ENCODE peak calls at places on chromosome 6, in eight cellular contexts. D is CD14-positive monocyte; Y is AG04450; H is NCI-H774; B is stomach; U is neuronal stem cell; X is neural crest cell; E is activated T-cell treated with anti-CD3 and anti-CD28 coated beads, Interleukin-2, amount 50 U/mL, for 1 hour. J is an unnamed sample.

GRCh38 chr6:3865463-3865862 is 16.3 kb downstream of the FAM50B start:
- DNase-seq in E (no peak), Y (no peak), H (no peak), X (no peak), B (no peak), D (no peak), U (no peak), J (no peak)

GRCh38 chr6:160431791-160432404 is 83.7 kb downstream of the SLC22A3 start:
- DNase-seq in U (no peak), H (no peak), Y (no peak), B (no peak), E (no peak), X (no peak), D (no peak), J (no peak)

GRCh38 chr6:130600880-130601341 is 226.3 kb upstream of the SMLR1 start:
- DNase-seq in U (no peak), E (no peak), H (no peak), B (no peak), D (no peak), Y (peak), X (no peak), J (no peak)

GRCh38 chr6:155224031-155224451 is 39.8 kb upstream of the CLDN20 start:
- DNase-seq in Y (peak), H (no peak), U (no peak), B (no peak), D (peak), E (no peak), X (no peak), J (no peak)

GRCh38 chr6:104118274-104118673 is 741.4 kb downstream of the HACE1 start:
- DNase-seq in X (no peak), B (no peak), E (no peak), Y (no peak), D (no peak), U (no peak), H (no peak), J (no peak)

GRCh38 chr6:13988908-13989307 is 64.2 kb downstream of the RNF182 start:
- DNase-seq in X (no peak), Y (no peak), E (no peak), B (no peak), U (no peak), D (no peak), H (no peak), J (no peak)

GRCh38 chr6:56022678-56023077 is 147.3 kb upstream of the BMP5 start:
- DNase-seq in B (no peak), X (no peak), E (no peak), U (no peak), Y (no peak), D (no peak), H (no peak), J (no peak)

GRCh38 chr6:43216200-43216599 is 13.1 kb downstream of the DNPH1 start:
- DNase-seq in E (no peak), D (no peak), H (no peak), X (no peak), Y (no peak), U (no peak), B (no peak), J (no peak)

GRCh38 chr6:47169785-47170685 is 127.9 kb upstream of the ADGRF1 start:
- DNase-seq in E (no peak), D (no peak), B (no peak), X (no peak), H (no peak), U (no peak), Y (no peak), J (no peak)

GRCh38 chr6:19906161-19906560 is 69.0 kb downstream of the ID4 start:
- DNase-seq in H (no peak), D (no peak), U (no peak), Y (no peak), E (no peak), X (no peak), B (no peak), J (no peak)

GRCh38 chr6:28880894-28881780 is 42.6 kb downstream of the TRIM27 start:
- DNase-seq in H (peak), D (no peak), U (peak), Y (peak), B (peak), X (peak), E (peak), J (peak)

GRCh38 chr6:170265655-170266054 is 25.2 kb downstream of the DLL1 start:
- DNase-seq in X (no peak), E (no peak), H (peak), D (no peak), B (peak), U (no peak), Y (no peak), J (no peak)

GRCh38 chr6:139582956-139583355 is 208.5 kb upstream of the CITED2 start:
- DNase-seq in X (no peak), Y (no peak), E (no peak), D (no peak), B (no peak), U (no peak), H (no peak), J (no peak)

GRCh38 chr6:31578461-31579118 is 3.2 kb downstream of the TNF start:
- DNase-seq in E (no peak), X (no peak), D (no peak), B (no peak), U (no peak), Y (no peak), H (no peak), J (no peak)

J was measured in DMS79 treated with DMSO at 0.1 percent for 48 hours.